ENCODE peak calls at places on chromosomes 16 and 17, in six cellular contexts. X, S, F, U, O and N are unnamed samples.

GRCh38 chr17:78787444-78787843 is 5.4 kb upstream of the CYTH1 start:
- DNase-seq in F (no peak), O (no peak), S (no peak), X (peak; percentile 16), U (no peak), N (peak; percentile 19)

GRCh38 chr16:89343501-89344291 is 126.2 kb downstream of the ZNF778 start:
- DNase-seq in S (no peak), X (no peak), O (no peak), U (peak; percentile 22), F (no peak), N (no peak)

GRCh38 chr17:76383645-76384221 is 676 bp upstream of the SPHK1 start:
- DNase-seq in O (peak; percentile 20), X (peak; percentile 88), S (peak; percentile 56), F (no peak), U (peak; percentile 70), N (no peak)

GRCh38 chr17:65468321-65468720 is 93.1 kb downstream of the AXIN2 start:
- DNase-seq in O (no peak), U (no peak), F (no peak), S (no peak), X (no peak), N (no peak)

GRCh38 chr17:30344283-30345088 is 10.6 kb upstream of the TMIGD1 start:
- DNase-seq in X (no peak), O (no peak), S (peak; percentile 36), U (peak; percentile 68), F (no peak), N (no peak)

GRCh38 chr16:30068750-30069574 is 3.4 kb downstream of the ALDOA start:
- DNase-seq in U (no peak), O (no peak), S (no peak), X (no peak), F (no peak), N (no peak)

GRCh38 chr16:61042736-61043135 is 993.5 kb downstream of the CDH8 start:
- DNase-seq in U (no peak), F (no peak), S (no peak), X (no peak), O (no peak), N (peak; percentile 5)

GRCh38 chr16:56614549-56614991 is 6.2 kb downstream of the MT2A start:
- DNase-seq in X (no peak), O (no peak), U (no peak), F (no peak), S (no peak), N (peak; percentile 86)

GRCh38 chr16:68910051-68910450 is 66.7 kb downstream of the TANGO6 start:
- DNase-seq in X (no peak), S (no peak), O (no peak), F (no peak), U (no peak), N (no peak)

GRCh38 chr16:23556881-23557778 is at the start of the genes EARS2 and UBFD1:
- DNase-seq in S (peak; percentile 98), X (peak; percentile 99), U (peak; percentile 98), O (peak; percentile 97), F (peak; percentile 98), N (peak; percentile 95)

GRCh38 chr17:78873519-78874340 is 29.3 kb downstream of the CEP295NL start:
- DNase-seq in U (no peak), F (no peak), S (peak; percentile 57), O (peak; percentile 47), X (no peak), N (peak; percentile 5)

GRCh38 chr17:64355536-64356303 is 34.9 kb downstream of the PECAM1 start:
- DNase-seq in X (no peak), O (no peak), S (no peak), F (no peak), U (no peak), N (no peak)

GRCh38 chr16:85228463-85228862 is 116.2 kb upstream of the CIBAR2 start:
- DNase-seq in X (no peak), S (no peak), U (no peak), O (no peak), F (no peak), N (no peak)

GRCh38 chr16:55503726-55504553 is 4.9 kb upstream of the LPCAT2 start:
- DNase-seq in U (no peak), F (peak; percentile 17), O (no peak), X (no peak), S (no peak), N (no peak)

GRCh38 chr16:85832578-85833539 is 33.4 kb downstream of the COX4I1 start:
- DNase-seq in F (no peak), X (peak; percentile 91), U (no peak), O (no peak), S (no peak), N (no peak)

GRCh38 chr16:85326113-85326793 is 214.0 kb upstream of the CIBAR2 start:
- DNase-seq in F (no peak), X (no peak), S (no peak), U (no peak), O (no peak), N (no peak)

GRCh38 chr16:84412262-84412661 is 43.9 kb downstream of the ATP2C2 start:
- DNase-seq in S (no peak), X (no peak), O (no peak), F (no peak), U (no peak), N (no peak)

GRCh38 chr16:81945665-81946064 is 65.6 kb downstream of the SDR42E1 start:
- DNase-seq in F (no peak), U (no peak), X (no peak), O (no peak), S (no peak), N (no peak)

GRCh38 chr16:2296662-2297505 is 29.0 kb upstream of the RNPS1 start:
- DNase-seq in S (no peak), O (no peak), U (no peak), F (no peak), X (no peak), N (no peak)

GRCh38 chr17:18235743-18236256 is 10.4 kb downstream of the LLGL1 start:
- DNase-seq in U (no peak), O (no peak), F (no peak), X (no peak), S (no peak), N (peak; percentile 47)

GRCh38 chr17:75643033-75644017 is 10.1 kb downstream of the SMIM5 start:
- DNase-seq in X (peak; percentile 58), U (no peak), O (no peak), S (no peak), F (no peak), N (no peak)

GRCh38 chr16:84329849-84330684 is 35.4 kb downstream of the WFDC1 start:
- DNase-seq in F (no peak), X (no peak), O (no peak), U (no peak), S (no peak), N (no peak)

GRCh38 chr17:1067282-1067956 is 70.5 kb downstream of the TIMM22 start:
- DNase-seq in X (no peak), F (no peak), U (peak; percentile 81), S (peak; percentile 40), O (no peak), N (peak; percentile 84)

GRCh38 chr16:74874123-74874522 is 99.5 kb upstream of the FA2H start:
- DNase-seq in X (no peak), S (peak; percentile 20), O (no peak), F (no peak), U (no peak), N (no peak)
- TF ChIP-seq CTCF in X (no peak), S (no peak), O (no peak), F (no peak), U (no peak), N (no peak)

GRCh38 chr17:38585056-38585804 is 20.5 kb downstream of the SRCIN1 start:
- DNase-seq in O (no peak), X (no peak), S (no peak), U (no peak), F (no peak), N (no peak)

GRCh38 chr17:38583833-38584349 is 21.9 kb downstream of the SRCIN1 start:
- DNase-seq in O (no peak), F (no peak), U (no peak), X (no peak), S (no peak), N (no peak)

GRCh38 chr17:38585805-38586529 is 19.8 kb downstream of the SRCIN1 start:
- DNase-seq in O (no peak), U (no peak), F (no peak), X (no peak), S (no peak), N (no peak)

GRCh38 chr17:38583176-38583575 is 22.6 kb downstream of the SRCIN1 start:
- DNase-seq in U (no peak), O (no peak), S (no peak), X (no peak), F (no peak), N (no peak)

GRCh38 chr17:38584350-38584925 is 21.3 kb downstream of the SRCIN1 start:
- DNase-seq in S (peak; percentile 56), X (peak; percentile 90), O (peak; percentile 34), F (peak; percentile 31), U (peak; percentile 77), N (peak; percentile 32)
- H3K27me3 ChIP-seq in S (peaks cover 96% of the 10 kb centered on the region), X (peaks cover 37% of the 10 kb centered on the region), O (no peaks in the 10 kb centered on the region), F (peaks cover 92% of the 10 kb centered on the region), U (peaks cover 70% of the 10 kb centered on the region), N (peaks cover 66% of the 10 kb centered on the region)

GRCh38 chr17:40344321-40345160 is 20.0 kb downstream of the GJD3 start:
- DNase-seq in X (no peak), F (no peak), O (no peak), U (no peak), S (no peak), N (no peak)

GRCh38 chr17:40343126-40344119 is 21.1 kb downstream of the GJD3 start:
- DNase-seq in X (no peak), U (no peak), O (no peak), S (peak; percentile 66), F (no peak), N (no peak)

GRCh38 chr17:40341808-40342574 is 22.5 kb downstream of the GJD3 start:
- DNase-seq in O (peak; percentile 69), S (peak; percentile 85), X (peak; percentile 93), U (peak; percentile 86), F (peak; percentile 79), N (no peak)

GRCh38 chr17:40340880-40341807 is 23.4 kb downstream of the GJD3 start:
- DNase-seq in O (peak; percentile 85), F (peak; percentile 94), U (peak; percentile 97), X (peak; percentile 99), S (peak; percentile 92), N (peak; percentile 32)

GRCh38 chr17:40342575-40343058 is 21.9 kb downstream of the GJD3 start:
- DNase-seq in F (no peak), U (no peak), S (no peak), X (no peak), O (no peak), N (no peak)
- H3K4me1 ChIP-seq in F (peaks cover 71% of the 10 kb centered on the region), U (peaks cover 79% of the 10 kb centered on the region), S (peaks cover 96% of the 10 kb centered on the region), X (peaks cover 65% of the 10 kb centered on the region), O (no peaks in the 10 kb centered on the region), N (peaks cover 27% of the 10 kb centered on the region)

GRCh38 chr16:75252049-75252864 is 833 bp upstream of the BCAR1 start:
- DNase-seq in O (no peak), F (no peak), U (no peak), S (peak; percentile 12), X (peak; percentile 54), N (no peak)

GRCh38 chr16:75250089-75250808 is 1.2 kb downstream of the BCAR1 start:
- DNase-seq in O (no peak), F (no peak), S (peak; percentile 63), U (no peak), X (no peak), N (no peak)

GRCh38 chr16:75250809-75251279 is 580 bp downstream of the BCAR1 start:
- DNase-seq in O (no peak), X (no peak), S (peak; percentile 31), F (no peak), U (no peak), N (no peak)

GRCh38 chr16:75252946-75253911 is 1.8 kb upstream of the BCAR1 start:
- DNase-seq in S (no peak), F (no peak), O (no peak), X (peak; percentile 74), U (peak; percentile 46), N (no peak)

GRCh38 chr16:75251280-75252048 is at the start of gene BCAR1:
- DNase-seq in U (peak; percentile 93), X (peak; percentile 85), S (peak; percentile 92), O (peak; percentile 75), F (peak; percentile 87), N (peak; percentile 35)
- TF ChIP-seq CTCF in U (peak; percentile 30), X (no peak), S (peak; percentile 39), O (peak; percentile 10), F (peak; percentile 6), N (peak; percentile 20)